ENCODE peak calls at places on chromosomes 1 and 21, in seven cellular contexts. Z is fibroblast of lung, X is transverse colon, V is thoracic aorta, U is NB4, J is coronary artery, W is glutamatergic neuron. I is an unnamed sample.

GRCh38 chr1:94092210-94092613 is 28.7 kb downstream of the ABCA4 start:
- DNase-seq in Z (peak; percentile 38), X (no peak), V (no peak), U (peak; percentile 23), J (no peak), W (no peak), I (no peak)

GRCh38 chr1:231885209-231885854 is 258.7 kb downstream of the DISC1 start:
- DNase-seq in Z (peak; percentile 42), X (no peak), V (no peak), U (no peak), J (no peak), W (no peak), I (no peak)

GRCh38 chr1:221865808-221866207 is 123.9 kb upstream of the DUSP10 start:
- DNase-seq in Z (no peak), X (no peak), V (no peak), U (no peak), J (no peak), W (no peak), I (no peak)

GRCh38 chr1:22365331-22366295 is 86.0 kb upstream of the ZBTB40 start:
- DNase-seq in Z (no peak), X (no peak), V (no peak), U (no peak), J (no peak), W (no peak), I (no peak)

GRCh38 chr1:79617777-79618176 is 611.2 kb upstream of the ADGRL4 start:
- DNase-seq in Z (no peak), X (no peak), V (no peak), U (no peak), J (no peak), W (no peak), I (no peak)

GRCh38 chr1:241749924-241750695 is 97.9 kb upstream of the EXO1 start:
- DNase-seq in Z (no peak), X (no peak), V (no peak), U (no peak), J (no peak), W (no peak), I (no peak)

GRCh38 chr1:157978547-157979403 is 14.7 kb upstream of the KIRREL1 start:
- DNase-seq in Z (no peak), X (peak; percentile 43), V (no peak), U (no peak), J (no peak), W (peak; percentile 40), I (no peak)

GRCh38 chr1:16946646-16947045 is 24.9 kb downstream of the CROCC start:
- DNase-seq in Z (no peak), X (no peak), V (no peak), U (no peak), J (no peak), W (no peak), I (no peak)

GRCh38 chr1:94560333-94560732 is 18.8 kb upstream of the F3 start:
- DNase-seq in Z (no peak), X (no peak), V (no peak), U (no peak), J (no peak), W (no peak), I (no peak)

GRCh38 chr1:116664366-116664983 is 3.1 kb downstream of the IGSF3 start:
- DNase-seq in Z (no peak), X (no peak), V (no peak), U (no peak), J (no peak), W (no peak), I (no peak)

GRCh38 chr1:47690341-47691244 is 252.7 kb downstream of the FOXD2 start:
- DNase-seq in Z (no peak), X (no peak), V (no peak), U (no peak), J (peak; percentile 43), W (no peak), I (peak; percentile 13)

GRCh38 chr1:63773815-63774616 is at the start of gene ROR1:
- DNase-seq in Z (peak; percentile 88), X (peak; percentile 89), V (peak; percentile 73), U (peak; percentile 21), J (peak; percentile 95), W (peak; percentile 95), I (peak; percentile 90)

GRCh38 chr1:158564608-158565007 is 5.8 kb downstream of the OR6P1 start:
- DNase-seq in Z (no peak), X (no peak), V (no peak), U (peak; percentile 83), J (no peak), W (no peak), I (no peak)

GRCh38 chr1:242185728-242186127 is 186.8 kb upstream of the MAP1LC3C start:
- DNase-seq in Z (no peak), X (no peak), V (no peak), U (peak; percentile 75), J (no peak), W (no peak), I (no peak)

GRCh38 chr21:17250651-17251294 is 262.1 kb upstream of the CXADR start:
- DNase-seq in Z (peak; percentile 88), X (no peak), V (no peak), U (no peak), J (no peak), W (no peak), I (no peak)

GRCh38 chr1:9753121-9753531 is 70.6 kb downstream of the CLSTN1 start:
- DNase-seq in Z (peak; percentile 77), X (no peak), V (peak; percentile 51), U (no peak), J (no peak), W (no peak), I (no peak)

GRCh38 chr1:52140633-52141512 is 1.0 kb upstream of the ZFYVE9 start:
- DNase-seq in Z (peak; percentile 8), X (no peak), V (no peak), U (peak; percentile 66), J (no peak), W (no peak), I (no peak)

GRCh38 chr21:33783580-33783979 is 132.0 kb downstream of the ATP5PO start:
- DNase-seq in Z (no peak), X (no peak), V (no peak), U (no peak), J (no peak), W (no peak), I (no peak)

GRCh38 chr1:59317780-59318179 is 20.9 kb downstream of the FGGY start:
- DNase-seq in Z (no peak), X (no peak), V (no peak), U (no peak), J (no peak), W (no peak), I (no peak)

GRCh38 chr1:186014370-186015030 is 280.3 kb downstream of the HMCN1 start:
- DNase-seq in Z (peak; percentile 14), X (no peak), V (no peak), U (no peak), J (no peak), W (no peak), I (no peak)

GRCh38 chr1:220682901-220683576 is 7.1 kb upstream of the C1orf115 start:
- DNase-seq in Z (no peak), X (no peak), V (no peak), U (no peak), J (no peak), W (no peak), I (no peak)

GRCh38 chr21:33384851-33385331 is 18.3 kb upstream of the IFNGR2 start:
- DNase-seq in Z (peak; percentile 64), X (no peak), V (no peak), U (no peak), J (no peak), W (no peak), I (no peak)

GRCh38 chr1:51316764-51317120 is 13.6 kb downstream of the TTC39A start:
- DNase-seq in Z (no peak), X (no peak), V (no peak), U (peak; percentile 49), J (no peak), W (no peak), I (no peak)

GRCh38 chr21:43315244-43316137 is 111.4 kb downstream of the SIK1 start:
- DNase-seq in Z (no peak), X (no peak), V (no peak), U (no peak), J (no peak), W (peak; percentile 32), I (no peak)
- TF ChIP-seq CTCF in Z (no peak), X (no peak), V (no peak), U (no peak), J (no peak), W (no peak), I (no peak)

GRCh38 chr1:200307755-200308066 is 102.1 kb downstream of the ZNF281 start:
- DNase-seq in Z (no peak), X (no peak), V (no peak), U (no peak), J (no peak), W (no peak), I (no peak)
- TF ChIP-seq CTCF in Z (no peak), X (no peak), V (no peak), U (no peak), J (no peak), W (peak; percentile 60), I (peak; percentile 51)

GRCh38 chr1:162626733-162627132 is 5.5 kb upstream of the DDR2 start:
- DNase-seq in Z (no peak), X (no peak), V (no peak), U (no peak), J (no peak), W (no peak), I (no peak)

GRCh38 chr1:162626089-162626488 is 6.2 kb upstream of the DDR2 start:
- DNase-seq in Z (no peak), X (no peak), V (no peak), U (no peak), J (no peak), W (no peak), I (no peak)

GRCh38 chr1:162629077-162629637 is 3.1 kb upstream of the DDR2 start:
- DNase-seq in Z (no peak), X (no peak), V (no peak), U (no peak), J (no peak), W (no peak), I (no peak)

GRCh38 chr1:162629651-162630050 is 2.6 kb upstream of the DDR2 start:
- DNase-seq in Z (peak; percentile 60), X (no peak), V (no peak), U (no peak), J (no peak), W (no peak), I (no peak)

GRCh38 chr1:162627662-162628296 is 4.5 kb upstream of the DDR2 start:
- DNase-seq in Z (peak; percentile 68), X (no peak), V (no peak), U (peak; percentile 52), J (no peak), W (no peak), I (no peak)
- TF ChIP-seq CTCF in Z (peak; percentile 42), X (peak; percentile 37), V (peak; percentile 16), U (peak; percentile 52), J (no peak), W (peak; percentile 27), I (peak; percentile 71)

GRCh38 chr1:208936431-208936830 is 647.1 kb upstream of the CAMK1G start:
- DNase-seq in Z (no peak), X (no peak), V (no peak), U (no peak), J (no peak), W (no peak), I (no peak)
- TF ChIP-seq CTCF in Z (no peak), X (no peak), V (no peak), U (no peak), J (no peak), W (no peak), I (no peak)

I was measured in type B pancreatic cell.